ENCODE peak calls at places on chromosomes 4 and X, in seven cellular contexts. V is esophagus muscularis mucosa, I is BJ, H is ecto neural progenitor cell, R is occipital lobe, Y is left cardiac atrium, Q is epithelial cell of prostate. S is an unnamed sample.

GRCh38 chr4:3371581-3372001 is 70.2 kb upstream of the HGFAC start:
- DNase-seq in V (peak), I (no peak), H (no peak), R (no peak), Y (no peak), Q (no peak), S (no peak)

GRCh38 chr4:6891436-6892170 is 18.0 kb upstream of the TBC1D14 start:
- DNase-seq in V (no peak), I (no peak), H (no peak), R (no peak), Y (no peak), Q (no peak), S (no peak)

GRCh38 chr4:169184236-169184635 is 86.5 kb downstream of the SH3RF1 start:
- DNase-seq in V (no peak), I (no peak), H (no peak), R (no peak), Y (no peak), Q (no peak), S (no peak)

GRCh38 chr4:139076016-139076744 is 60.6 kb downstream of the NOCT start:
- DNase-seq in V (no peak), I (no peak), H (no peak), R (no peak), Y (no peak), Q (no peak), S (no peak)

GRCh38 chr4:2260336-2261109 is 1.4 kb downstream of the MXD4 start:
- DNase-seq in V (no peak), I (no peak), H (peak), R (no peak), Y (peak), Q (no peak), S (no peak)

GRCh38 chrX:132636080-132636479 is 147.2 kb upstream of the MBNL3 start:
- DNase-seq in V (no peak), I (no peak), H (no peak), R (no peak), Y (no peak), Q (no peak), S (no peak)

GRCh38 chr4:55927776-55928437 is 20.8 kb upstream of the CEP135 start:
- DNase-seq in V (no peak), I (no peak), H (no peak), R (no peak), Y (no peak), Q (no peak), S (no peak)

GRCh38 chr4:108045687-108046024 is 56.0 kb downstream of the HADH start:
- DNase-seq in V (no peak), I (no peak), H (no peak), R (no peak), Y (peak), Q (no peak), S (no peak)

GRCh38 chr4:169033660-169034059 is 23.6 kb upstream of the CBR4 start:
- DNase-seq in V (no peak), I (no peak), H (no peak), R (no peak), Y (peak), Q (no peak), S (no peak)

GRCh38 chr4:29276150-29276549 is 1444.0 kb upstream of the PCDH7 start:
- DNase-seq in V (no peak), I (no peak), H (no peak), R (no peak), Y (no peak), Q (no peak), S (no peak)

GRCh38 chr4:120994521-120994920 is 72.0 kb upstream of the PRDM5 start:
- DNase-seq in V (no peak), I (no peak), H (no peak), R (no peak), Y (no peak), Q (no peak), S (no peak)

GRCh38 chr4:148425327-148426110 is 16.7 kb downstream of the NR3C2 start:
- DNase-seq in V (no peak), I (no peak), H (no peak), R (no peak), Y (no peak), Q (no peak), S (no peak)

GRCh38 chr4:82044141-82044993 is 329.4 kb downstream of the HNRNPD start:
- DNase-seq in V (no peak), I (no peak), H (peak), R (peak), Y (peak), Q (no peak), S (no peak)

S was measured in AG04450.